ENCODE peak calls at places on chromosomes 16 and 17, in seven cellular contexts. Z is Caki2; H is neural progenitor cell; K is activated T-cell treated with anti-CD3 and anti-CD28 coated beads, Interleukin-2, amount 50 U/mL, for 24 hours; N is ACHN; E is HuH-7.5; V is GM04503. J is an unnamed sample.

GRCh38 chr17:7582401-7583252 is 1.0 kb upstream of the MPDU1 start:
- DNase-seq in Z (no peak), H (no peak), K (peak), N (no peak), E (no peak), V (no peak), J (no peak)

GRCh38 chr16:68668266-68668665 is 23.2 kb downstream of the CDH3 start:
- DNase-seq in Z (no peak), H (no peak), K (peak), N (no peak), E (no peak), V (no peak), J (no peak)

GRCh38 chr16:55948230-55948629 is 73.1 kb upstream of the CES5A start:
- DNase-seq in Z (no peak), H (no peak), K (no peak), N (no peak), E (no peak), V (no peak), J (no peak)

GRCh38 chr16:82655315-82655714 is 28.5 kb downstream of the CDH13 start:
- DNase-seq in Z (peak), H (no peak), K (peak), N (peak), E (no peak), V (peak), J (no peak)

GRCh38 chr17:65514541-65514940 is 46.9 kb downstream of the AXIN2 start:
- DNase-seq in Z (no peak), H (no peak), K (peak), N (no peak), E (no peak), V (peak), J (no peak)

GRCh38 chr16:84650062-84650991 is 2.0 kb downstream of the KLHL36 start:
- DNase-seq in Z (peak), H (peak), K (no peak), N (peak), E (no peak), V (peak), J (no peak)

GRCh38 chr16:75219838-75220237 is 1.1 kb downstream of the CTRB1 start:
- DNase-seq in Z (no peak), H (no peak), K (no peak), N (no peak), E (no peak), V (no peak), J (no peak)

GRCh38 chr17:1562178-1562643 is 381 bp downstream of the PITPNA start:
- DNase-seq in Z (no peak), H (no peak), K (no peak), N (peak), E (peak), V (no peak), J (no peak)

GRCh38 chr17:41775394-41776226 is 10.9 kb downstream of the JUP start:
- DNase-seq in Z (no peak), H (peak), K (no peak), N (no peak), E (no peak), V (no peak), J (no peak)

GRCh38 chr17:31533546-31534155 is 142.2 kb downstream of the RAB11FIP4 start:
- DNase-seq in Z (peak), H (peak), K (peak), N (peak), E (peak), V (no peak), J (no peak)

GRCh38 chr17:29945281-29945680 is 3.8 kb downstream of the EFCAB5 start:
- DNase-seq in Z (no peak), H (no peak), K (no peak), N (no peak), E (no peak), V (no peak), J (no peak)

GRCh38 chr17:59508999-59509398 is 56.4 kb upstream of the DHX40 start:
- DNase-seq in Z (no peak), H (peak), K (no peak), N (no peak), E (no peak), V (no peak), J (no peak)

GRCh38 chr16:75225678-75226515 is 7.1 kb downstream of the CTRB1 start:
- DNase-seq in Z (no peak), H (no peak), K (no peak), N (no peak), E (no peak), V (no peak), J (no peak)

GRCh38 chr16:83807710-83808572 is at the start of gene HSBP1:
- DNase-seq in Z (peak), H (peak), K (peak), N (peak), E (peak), V (peak), J (peak)

GRCh38 chr17:1034652-1035210 is 37.8 kb downstream of the TIMM22 start:
- DNase-seq in Z (no peak), H (no peak), K (no peak), N (no peak), E (no peak), V (no peak), J (no peak)

GRCh38 chr17:79010304-79010646 is 711 bp upstream of the CANT1 start:
- DNase-seq in Z (no peak), H (no peak), K (no peak), N (no peak), E (no peak), V (no peak), J (no peak)

GRCh38 chr17:82664701-82665182 is 16.5 kb upstream of the WDR45B start:
- DNase-seq in Z (no peak), H (peak), K (no peak), N (no peak), E (no peak), V (no peak), J (no peak)

GRCh38 chr17:47324224-47325020 is 667 bp downstream of the EFCAB13 start:
- DNase-seq in Z (peak), H (peak), K (no peak), N (peak), E (no peak), V (no peak), J (peak)

GRCh38 chr17:40025991-40026815 is 11.0 kb downstream of the CSF3 start:
- DNase-seq in Z (peak), H (no peak), K (peak), N (no peak), E (peak), V (no peak), J (peak)

GRCh38 chr17:7987112-7987893 is 15.1 kb upstream of the GUCY2D start:
- DNase-seq in Z (no peak), H (no peak), K (no peak), N (no peak), E (no peak), V (no peak), J (no peak)

GRCh38 chr16:30417447-30418349 is 10.3 kb downstream of the ZNF771 start:
- DNase-seq in Z (peak), H (peak), K (peak), N (peak), E (peak), V (peak), J (peak)

GRCh38 chr17:19769946-19770652 is 22.0 kb upstream of the ALDH3A1 start:
- DNase-seq in Z (no peak), H (no peak), K (no peak), N (no peak), E (no peak), V (peak), J (no peak)

GRCh38 chr17:65609749-65610148 is 48.3 kb upstream of the AXIN2 start:
- DNase-seq in Z (no peak), H (no peak), K (no peak), N (no peak), E (no peak), V (no peak), J (no peak)

GRCh38 chr16:28477311-28477920 is 5.3 kb upstream of the NPIPB7 start:
- DNase-seq in Z (no peak), H (no peak), K (no peak), N (no peak), E (no peak), V (no peak), J (no peak)

GRCh38 chr16:84810518-84811273 is 9.1 kb upstream of the CRISPLD2 start:
- DNase-seq in Z (no peak), H (no peak), K (no peak), N (no peak), E (no peak), V (peak), J (no peak)

GRCh38 chr16:3637371-3637923 is 17.0 kb upstream of the DNASE1 start:
- DNase-seq in Z (no peak), H (no peak), K (peak), N (no peak), E (no peak), V (no peak), J (no peak)

GRCh38 chr17:360141-360705 is 7.6 kb upstream of the RPH3AL start:
- DNase-seq in Z (no peak), H (no peak), K (no peak), N (no peak), E (no peak), V (no peak), J (no peak)

GRCh38 chr16:54347961-54348360 is 61.4 kb upstream of the IRX3 start:
- DNase-seq in Z (peak), H (no peak), K (no peak), N (no peak), E (no peak), V (no peak), J (no peak)

GRCh38 chr17:12114686-12115418 is 94.2 kb downstream of the MAP2K4 start:
- DNase-seq in Z (no peak), H (no peak), K (no peak), N (no peak), E (no peak), V (no peak), J (no peak)

GRCh38 chr17:56592487-56593072 is 919 bp upstream of the NOG start:
- DNase-seq in Z (peak), H (peak), K (peak), N (peak), E (peak), V (no peak), J (peak)

GRCh38 chr16:85005278-85006069 is 5.9 kb downstream of the ZDHHC7 start:
- DNase-seq in Z (peak), H (no peak), K (no peak), N (peak), E (no peak), V (peak), J (no peak)

GRCh38 chr17:47879028-47879585 is 16.9 kb upstream of the SP2 start:
- DNase-seq in Z (no peak), H (no peak), K (no peak), N (no peak), E (no peak), V (no peak), J (no peak)

GRCh38 chr16:86428729-86429472 is 81.4 kb upstream of the FOXF1 start:
- DNase-seq in Z (no peak), H (no peak), K (no peak), N (no peak), E (no peak), V (no peak), J (peak)

GRCh38 chr17:36136439-36136838 is 32.8 kb downstream of the CCL4 start:
- DNase-seq in Z (no peak), H (no peak), K (no peak), N (no peak), E (no peak), V (no peak), J (no peak)

GRCh38 chr16:6967796-6968195 is 364.8 kb upstream of the RBFOX1 start:
- DNase-seq in Z (no peak), H (peak), K (no peak), N (no peak), E (no peak), V (no peak), J (no peak)

GRCh38 chr17:44587339-44587738 is 30.1 kb downstream of the FZD2 start:
- DNase-seq in Z (peak), H (no peak), K (no peak), N (peak), E (peak), V (peak), J (peak)

GRCh38 chr17:77251622-77252021 is 110.9 kb downstream of the SEC14L1 start:
- DNase-seq in Z (no peak), H (no peak), K (no peak), N (no peak), E (no peak), V (no peak), J (no peak)